ENCODE peak calls at places on chromosome 14, in four cellular contexts. Z is H1, X is mesendoderm, P is IMR-90. U is an unnamed sample. For H3K79me1, the result is how much of the 10 kb centered on the place peaks cover.

GRCh38 chr14:73810478-73811163 is 41.0 kb upstream of the PTGR2 start:
- DNase-seq in X (no peak), Z (no peak), P (no peak), U (no peak)

GRCh38 chr14:67392123-67392522 is 19.8 kb downstream of the PLEK2 start:
- DNase-seq in Z (no peak), P (no peak), X (no peak), U (peak)

GRCh38 chr14:89853976-89854693 is 100.4 kb downstream of the EFCAB11 start:
- DNase-seq in X (no peak), P (no peak), Z (peak), U (peak)

GRCh38 chr14:77023001-77023996 is 5.2 kb downstream of the IRF2BPL start:
- DNase-seq in P (peak), X (peak), Z (peak), U (peak)

GRCh38 chr14:58697927-58698641 is 60.3 kb downstream of the DACT1 start:
- DNase-seq in Z (no peak), X (no peak), P (no peak), U (no peak)

GRCh38 chr14:54446201-54446693 is 5.1 kb upstream of the CNIH1 start:
- DNase-seq in X (no peak), Z (no peak), P (no peak), U (no peak)

GRCh38 chr14:68786491-68787234 is 6.2 kb downstream of the ZFP36L1 start:
- DNase-seq in Z (peak), P (peak), X (peak), U (peak)

GRCh38 chr14:98229676-98230366 is 1042.2 kb downstream of the BCL11B start:
- DNase-seq in Z (no peak), X (no peak), P (no peak), U (no peak)

GRCh38 chr14:101202627-101203404 is 299.3 kb upstream of the RTL1 start:
- DNase-seq in Z (peak), X (no peak), P (no peak), U (no peak)

GRCh38 chr14:102749833-102750775 is 27.1 kb upstream of the TRAF3 start:
- DNase-seq in X (no peak), P (no peak), Z (no peak), U (no peak)

GRCh38 chr14:35336171-35337073 is 44.2 kb downstream of the PSMA6 start:
- DNase-seq in X (peak), Z (peak), P (peak), U (peak)

GRCh38 chr14:44945264-44945663 is 16.5 kb downstream of the KLHL28 start:
- DNase-seq in Z (no peak), P (peak), X (no peak), U (peak)

GRCh38 chr14:32940711-32941667 is 2.3 kb downstream of the NPAS3 start:
- DNase-seq in Z (no peak), X (no peak), P (no peak), U (peak)

GRCh38 chr14:21343035-21343794 is 40.6 kb downstream of the SUPT16H start:
- DNase-seq in Z (no peak), P (no peak), X (no peak), U (no peak)

GRCh38 chr14:89027097-89027740 is 202.8 kb downstream of the TTC8 start:
- DNase-seq in X (peak), P (peak), Z (peak), U (peak)

GRCh38 chr14:68306265-68306933 is 486.5 kb downstream of the ZFP36L1 start:
- DNase-seq in Z (no peak), P (no peak), X (no peak), U (no peak)

GRCh38 chr14:100536721-100537700 is 50.2 kb downstream of the BEGAIN start:
- DNase-seq in X (no peak), Z (peak), P (no peak), U (no peak)

GRCh38 chr14:55963295-55963694 is 154.9 kb upstream of the PELI2 start:
- DNase-seq in P (no peak), X (peak), Z (no peak), U (no peak)

GRCh38 chr14:81516941-81517797 is 16.5 kb downstream of the SEL1L start:
- DNase-seq in P (peak), Z (no peak), X (peak), U (no peak)

GRCh38 chr14:105400016-105400415 is 1.7 kb downstream of the TEX22 start:
- DNase-seq in Z (no peak), P (no peak), X (no peak), U (no peak)

DNA sequence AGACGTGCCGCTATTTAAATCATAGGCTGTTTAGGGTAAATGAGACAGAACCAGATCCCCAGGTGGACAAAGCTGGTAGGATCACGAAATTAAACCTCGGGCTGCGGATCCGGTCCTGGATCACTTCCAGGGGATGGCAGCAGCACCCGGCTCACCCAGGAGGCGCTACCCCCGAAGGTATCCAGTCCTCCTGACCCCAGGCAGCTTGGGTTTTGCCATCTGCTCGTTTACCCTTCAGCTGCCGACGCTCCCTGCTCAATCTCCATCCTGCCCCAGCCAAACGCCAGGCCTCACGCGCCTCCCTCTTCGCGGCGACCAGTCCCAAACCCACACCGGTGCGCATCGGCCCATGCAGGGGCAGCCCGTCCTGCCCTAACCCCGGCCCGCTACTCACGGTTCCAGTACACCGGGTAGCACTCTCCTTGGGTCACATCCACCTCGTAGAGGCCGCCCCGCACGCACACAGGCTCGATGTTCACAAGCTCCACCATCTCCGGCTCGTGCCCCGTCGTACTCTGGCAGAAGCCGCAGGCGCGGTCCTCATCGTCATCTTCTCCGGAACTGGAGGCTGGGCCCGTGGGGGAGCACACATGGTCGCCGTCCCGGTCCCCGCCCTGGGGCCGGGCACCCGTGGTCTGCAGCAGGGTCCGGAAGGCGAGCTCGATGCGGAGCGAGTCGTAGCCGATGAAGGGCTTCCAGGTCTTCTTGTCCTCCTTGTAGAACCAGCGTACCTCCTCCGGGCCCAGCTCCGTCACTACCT is 1.1 kb downstream of the DDHD1 start:
- DNase-seq in X (peak), P (peak), Z (peak), U (peak)
- H2AK5ac ChIP-seq in X (no peak), P (peak), Z (no peak), U (no peak)

GRCh38 chr14:72787841-72788240 is 106.1 kb downstream of the DPF3 start:
- DNase-seq in P (no peak), Z (no peak), X (no peak), U (no peak)

GRCh38 chr14:72788255-72788654 is 105.6 kb downstream of the DPF3 start:
- DNase-seq in Z (no peak), P (no peak), X (no peak), U (no peak)

GRCh38 chr14:72786377-72787350 is 107.2 kb downstream of the DPF3 start:
- DNase-seq in X (no peak), Z (no peak), P (no peak), U (no peak)

GRCh38 chr14:72790887-72791566 is 102.9 kb downstream of the DPF3 start:
- DNase-seq in X (no peak), P (no peak), Z (no peak), U (no peak)

DNA sequence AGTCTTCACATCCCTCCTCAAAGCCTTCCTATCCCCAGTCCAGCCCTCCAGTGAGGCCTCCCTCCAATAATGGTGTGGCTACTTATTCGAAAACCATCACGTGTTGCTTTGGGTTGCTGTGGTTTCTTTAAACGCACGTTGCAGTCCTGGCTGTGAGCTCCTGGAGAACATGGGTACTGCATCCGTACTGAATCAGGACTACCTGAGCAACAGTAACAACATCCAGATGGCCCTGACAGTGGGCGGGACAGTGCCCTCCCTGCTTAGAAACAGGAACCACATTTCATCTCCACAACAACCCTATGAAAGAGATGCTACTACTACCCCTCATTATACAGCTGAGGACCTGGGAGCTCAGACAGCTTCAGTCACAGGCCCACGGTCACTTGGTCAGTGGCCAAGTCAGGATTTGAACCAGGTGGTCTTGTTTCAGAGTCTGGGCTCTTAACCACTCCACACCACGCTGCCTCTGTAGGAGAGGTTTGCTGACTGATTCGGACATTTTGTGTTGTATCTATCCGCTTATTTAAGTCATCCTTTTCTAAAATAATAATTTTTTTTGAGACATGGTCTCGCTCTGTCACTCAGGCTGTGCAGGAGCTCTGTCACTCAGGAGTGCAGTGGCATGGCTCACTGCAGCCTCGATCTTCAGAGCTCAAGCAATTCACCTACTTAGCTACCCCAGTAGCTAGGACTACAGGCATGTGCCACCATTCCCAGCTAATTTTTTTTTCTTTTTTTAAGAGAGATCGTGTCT is 104.8 kb downstream of the DPF3 start:
- DNase-seq in X (peak), Z (no peak), P (no peak), U (no peak)
- H3K79me1 ChIP-seq in X (under half), Z (under half), P (half or more), U (under half)

DNA sequence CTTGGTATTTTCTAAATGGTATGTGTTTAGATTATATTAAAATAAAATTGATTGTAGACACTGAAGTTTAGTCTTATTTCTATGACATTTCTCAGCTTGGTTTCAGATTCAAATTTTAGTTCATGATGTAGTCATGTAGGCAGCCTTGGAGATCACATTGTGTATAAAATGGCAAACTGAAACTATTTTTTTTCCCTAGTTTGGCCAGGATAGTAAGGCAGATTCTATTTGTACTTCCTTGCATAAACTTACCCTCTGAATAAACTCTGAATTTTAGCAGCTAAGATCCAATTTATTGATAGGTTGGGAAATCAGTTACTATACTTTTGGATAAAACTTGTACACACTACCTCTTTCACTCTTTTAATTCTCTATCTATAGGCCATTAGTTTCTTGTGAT is 30.4 kb downstream of the PAPOLA start:
- DNase-seq in Z (no peak), P (no peak), X (no peak), U (no peak)
- H2AK5ac ChIP-seq in Z (no peak), P (no peak), X (no peak), U (no peak)

DNA sequence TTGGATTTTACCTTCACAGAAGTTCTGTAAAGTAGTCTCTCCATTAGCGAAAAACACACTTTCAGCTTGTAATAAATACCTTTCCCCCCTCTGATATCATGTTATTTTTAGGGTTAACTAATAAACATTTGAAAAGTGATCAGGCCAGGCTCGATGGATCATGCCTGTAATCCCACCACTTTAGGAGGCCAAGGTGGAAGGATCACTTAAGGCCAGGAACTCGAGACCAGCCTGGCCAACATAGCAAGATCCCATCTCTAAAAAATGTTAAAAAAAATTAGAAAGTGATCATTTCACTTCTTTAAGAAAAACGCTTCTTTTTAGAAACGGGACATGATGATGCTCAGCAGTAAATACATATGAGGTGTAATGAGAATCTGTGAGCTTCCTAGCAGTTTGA is 2.0 kb downstream of the CDKL1 start:
- DNase-seq in P (no peak), Z (no peak), X (no peak), U (no peak)
- H3K79me1 ChIP-seq in P (under half), Z (under half), X (under half), U (under half)

GRCh38 chr14:61319086-61319485 is 2.3 kb upstream of the PRKCH start:
- DNase-seq in P (no peak), Z (no peak), X (no peak), U (no peak)
- H2AK5ac ChIP-seq in P (no peak), Z (no peak), X (no peak), U (no peak)

DNA sequence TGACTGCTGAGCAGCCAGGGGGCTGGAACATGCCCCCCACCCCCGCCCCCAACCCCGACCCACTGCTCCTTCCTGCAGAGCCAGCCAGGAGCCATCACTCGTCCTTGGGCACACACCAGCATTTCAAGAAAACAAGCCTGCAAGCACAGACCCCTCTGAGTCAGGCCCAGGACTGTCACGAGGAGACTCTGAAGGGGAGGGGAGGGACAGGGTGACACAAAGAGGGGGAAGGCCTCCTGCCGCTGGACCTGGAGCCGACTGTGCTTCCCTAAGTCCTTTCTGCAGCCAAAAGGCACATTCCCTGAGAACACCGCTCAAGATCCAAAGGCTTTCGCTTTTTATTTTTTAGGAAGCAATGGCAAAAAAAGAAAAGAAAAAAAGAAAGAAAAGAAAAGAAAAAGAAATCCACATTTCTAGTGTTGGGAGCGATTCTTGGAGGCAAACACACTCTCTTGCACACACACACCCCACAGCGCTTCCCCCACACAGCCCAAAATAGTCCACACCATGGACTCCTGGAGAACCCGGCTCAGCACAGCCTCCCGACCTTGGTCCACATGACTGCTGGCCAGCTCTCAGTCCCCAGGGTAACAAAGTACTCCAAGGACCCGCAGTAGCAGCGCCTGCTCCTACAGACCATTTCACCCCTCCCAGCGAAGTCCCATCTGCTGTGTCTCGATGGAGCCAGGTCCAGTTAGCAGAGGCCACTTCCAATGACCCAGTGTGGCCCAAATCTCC is 101.7 kb downstream of the DPF3 start:
- DNase-seq in P (no peak), X (peak), Z (no peak), U (no peak)
- H3K79me1 ChIP-seq in P (half or more), X (under half), Z (under half), U (under half)

GRCh38 chr14:93133476-93133875 is 17.8 kb upstream of the ITPK1 start:
- DNase-seq in P (peak), Z (no peak), X (no peak), U (peak)

GRCh38 chr14:93137864-93138263 is 22.1 kb upstream of the ITPK1 start:
- DNase-seq in P (peak), X (no peak), Z (no peak), U (no peak)

GRCh38 chr14:93135399-93135798 is 19.7 kb upstream of the ITPK1 start:
- DNase-seq in Z (no peak), X (no peak), P (no peak), U (no peak)

GRCh38 chr14:93132472-93133065 is 16.8 kb upstream of the ITPK1 start:
- DNase-seq in X (peak), P (peak), Z (no peak), U (peak)

DNA sequence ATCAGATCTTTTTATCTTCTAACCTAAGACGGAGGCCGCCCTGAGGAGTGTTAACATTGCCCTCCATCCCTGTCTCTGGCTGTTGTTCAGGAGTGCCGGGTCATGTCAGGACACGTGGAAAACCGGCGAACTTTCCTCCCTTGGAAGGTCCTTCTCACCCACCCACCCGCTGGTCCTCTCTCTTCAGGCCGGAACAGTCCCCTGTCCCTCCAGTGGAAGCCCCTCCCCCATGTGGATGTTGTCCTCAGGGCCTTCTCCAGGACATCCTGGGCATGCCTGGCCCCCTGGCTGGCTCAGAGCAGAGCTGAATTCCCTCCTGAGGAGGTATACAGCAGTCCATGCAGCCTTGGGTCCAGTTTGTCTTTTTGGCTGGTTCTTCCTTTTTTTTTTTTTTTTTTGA is 20.3 kb upstream of the ITPK1 start:
- DNase-seq in P (no peak), X (no peak), Z (no peak), U (no peak)
- H2AK5ac ChIP-seq in P (no peak), X (no peak), Z (no peak), U (no peak)

DNA sequence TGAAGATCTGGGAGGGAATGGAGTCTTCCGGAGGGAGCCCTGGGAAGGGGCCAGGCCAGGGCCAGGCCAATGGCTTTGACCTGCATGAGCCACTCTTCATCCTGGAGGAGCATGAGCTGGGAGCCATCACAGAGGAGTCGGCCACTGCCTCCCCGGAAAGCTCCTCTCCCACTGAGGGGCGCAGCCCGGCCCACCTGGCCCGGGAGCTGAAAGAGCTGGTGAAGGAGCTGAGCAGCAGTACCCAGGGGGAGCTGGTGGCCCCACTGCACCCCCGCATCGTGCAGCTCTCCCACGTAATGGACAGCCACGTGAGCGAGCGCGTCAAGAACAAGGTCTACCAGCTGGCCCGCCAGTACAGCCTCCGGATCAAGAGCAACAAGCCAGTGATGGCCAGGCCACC is 37.7 kb downstream of the PLEKHG3 start:
- DNase-seq in P (no peak), X (no peak), Z (no peak), U (no peak)
- H3K79me1 ChIP-seq in P (under half), X (under half), Z (under half), U (under half)

U was measured in trophoblast cell.